ENCODE peak calls at places on chromosomes 5 and 9, in eight cellular contexts. One of them, this sample, is unnamed.

GRCh38 chr5:94691947-94692346 is 73.5 kb downstream of the SLF1 start:
- DNase-seq in A549: peak
- DNase-seq in dorsolateral prefrontal cortex: no peak
- DNase-seq in cardiac fibroblast: peak
- DNase-seq in choroid plexus epithelial cell: peak
- DNase-seq in right lobe of liver: peak
- DNase-seq in AG09309: peak
- DNase-seq in CD8-positive, alpha-beta T cell: no peak
- DNase-seq in this sample: no peak

GRCh38 chr5:24232929-24233328 is 411.8 kb downstream of the CDH10 start:
- DNase-seq in dorsolateral prefrontal cortex: no peak
- DNase-seq in choroid plexus epithelial cell: no peak
- DNase-seq in A549: no peak
- DNase-seq in AG09309: no peak
- DNase-seq in cardiac fibroblast: no peak
- DNase-seq in right lobe of liver: no peak
- DNase-seq in CD8-positive, alpha-beta T cell: no peak
- DNase-seq in this sample: no peak

GRCh38 chr9:101437806-101438232 is 2.2 kb upstream of the ALDOB start:
- DNase-seq in right lobe of liver: peak
- DNase-seq in AG09309: no peak
- DNase-seq in choroid plexus epithelial cell: no peak
- DNase-seq in CD8-positive, alpha-beta T cell: no peak
- DNase-seq in A549: no peak
- DNase-seq in cardiac fibroblast: no peak
- DNase-seq in dorsolateral prefrontal cortex: no peak
- DNase-seq in this sample: no peak

GRCh38 chr9:130701059-130702022 is 7.8 kb downstream of the EXOSC2 start:
- DNase-seq in dorsolateral prefrontal cortex: peak
- DNase-seq in A549: peak
- DNase-seq in CD8-positive, alpha-beta T cell: peak
- DNase-seq in AG09309: peak
- DNase-seq in cardiac fibroblast: peak
- DNase-seq in right lobe of liver: peak
- DNase-seq in choroid plexus epithelial cell: peak
- DNase-seq in this sample: peak

GRCh38 chr5:72235725-72236124 is 84.3 kb downstream of the MRPS27 start:
- DNase-seq in dorsolateral prefrontal cortex: no peak
- DNase-seq in CD8-positive, alpha-beta T cell: no peak
- DNase-seq in A549: no peak
- DNase-seq in AG09309: no peak
- DNase-seq in right lobe of liver: no peak
- DNase-seq in choroid plexus epithelial cell: no peak
- DNase-seq in cardiac fibroblast: peak
- DNase-seq in this sample: no peak

GRCh38 chr9:33455952-33456351 is 8.6 kb upstream of the AQP3 start:
- DNase-seq in cardiac fibroblast: no peak
- DNase-seq in A549: no peak
- DNase-seq in right lobe of liver: no peak
- DNase-seq in CD8-positive, alpha-beta T cell: no peak
- DNase-seq in AG09309: no peak
- DNase-seq in dorsolateral prefrontal cortex: no peak
- DNase-seq in choroid plexus epithelial cell: no peak
- DNase-seq in this sample: no peak

GRCh38 chr5:142376001-142376400 is 51.2 kb upstream of the SPRY4 start:
- DNase-seq in AG09309: no peak
- DNase-seq in right lobe of liver: no peak
- DNase-seq in cardiac fibroblast: no peak
- DNase-seq in dorsolateral prefrontal cortex: no peak
- DNase-seq in choroid plexus epithelial cell: no peak
- DNase-seq in A549: no peak
- DNase-seq in CD8-positive, alpha-beta T cell: no peak
- DNase-seq in this sample: no peak

GRCh38 chr5:139911425-139912120 is 116.0 kb downstream of the PSD2 start:
- DNase-seq in right lobe of liver: no peak
- DNase-seq in A549: no peak
- DNase-seq in dorsolateral prefrontal cortex: no peak
- DNase-seq in cardiac fibroblast: no peak
- DNase-seq in AG09309: no peak
- DNase-seq in CD8-positive, alpha-beta T cell: no peak
- DNase-seq in choroid plexus epithelial cell: no peak
- DNase-seq in this sample: no peak

GRCh38 chr5:138570871-138571270 is 4.3 kb downstream of the HSPA9 start:
- DNase-seq in choroid plexus epithelial cell: no peak
- DNase-seq in AG09309: no peak
- DNase-seq in A549: no peak
- DNase-seq in CD8-positive, alpha-beta T cell: no peak
- DNase-seq in cardiac fibroblast: no peak
- DNase-seq in dorsolateral prefrontal cortex: no peak
- DNase-seq in right lobe of liver: no peak
- DNase-seq in this sample: no peak

GRCh38 chr5:18220631-18221030 is 586.4 kb downstream of the TAF11L14 start:
- DNase-seq in right lobe of liver: no peak
- DNase-seq in CD8-positive, alpha-beta T cell: no peak
- DNase-seq in AG09309: no peak
- DNase-seq in choroid plexus epithelial cell: peak
- DNase-seq in cardiac fibroblast: no peak
- DNase-seq in dorsolateral prefrontal cortex: no peak
- DNase-seq in A549: no peak
- DNase-seq in this sample: no peak

GRCh38 chr5:149383399-149383798 is 4.3 kb upstream of the IL17B start:
- DNase-seq in AG09309: no peak
- DNase-seq in CD8-positive, alpha-beta T cell: no peak
- DNase-seq in cardiac fibroblast: peak
- DNase-seq in A549: no peak
- DNase-seq in dorsolateral prefrontal cortex: no peak
- DNase-seq in choroid plexus epithelial cell: no peak
- DNase-seq in right lobe of liver: no peak
- DNase-seq in this sample: no peak

GRCh38 chr5:180526265-180526664 is 32.1 kb downstream of the CNOT6 start:
- DNase-seq in AG09309: no peak
- DNase-seq in CD8-positive, alpha-beta T cell: no peak
- DNase-seq in cardiac fibroblast: no peak
- DNase-seq in right lobe of liver: no peak
- DNase-seq in A549: no peak
- DNase-seq in choroid plexus epithelial cell: no peak
- DNase-seq in dorsolateral prefrontal cortex: no peak
- DNase-seq in this sample: no peak

GRCh38 chr9:83778164-83778563 is 39.4 kb downstream of the GKAP1 start:
- DNase-seq in A549: no peak
- DNase-seq in cardiac fibroblast: no peak
- DNase-seq in right lobe of liver: no peak
- DNase-seq in choroid plexus epithelial cell: no peak
- DNase-seq in dorsolateral prefrontal cortex: no peak
- DNase-seq in CD8-positive, alpha-beta T cell: no peak
- DNase-seq in AG09309: no peak
- DNase-seq in this sample: no peak

GRCh38 chr5:153517105-153517700 is 26.7 kb downstream of the GRIA1 start:
- DNase-seq in cardiac fibroblast: no peak
- DNase-seq in AG09309: no peak
- DNase-seq in dorsolateral prefrontal cortex: no peak
- DNase-seq in right lobe of liver: no peak
- DNase-seq in CD8-positive, alpha-beta T cell: no peak
- DNase-seq in choroid plexus epithelial cell: no peak
- DNase-seq in A549: no peak
- DNase-seq in this sample: no peak

GRCh38 chr5:102617187-102617856 is 118.5 kb upstream of the SLCO6A1 start:
- DNase-seq in dorsolateral prefrontal cortex: no peak
- DNase-seq in right lobe of liver: no peak
- DNase-seq in A549: no peak
- DNase-seq in choroid plexus epithelial cell: no peak
- DNase-seq in cardiac fibroblast: no peak
- DNase-seq in CD8-positive, alpha-beta T cell: no peak
- DNase-seq in AG09309: peak
- DNase-seq in this sample: no peak

GRCh38 chr9:91560301-91560700 is 136.7 kb upstream of the NFIL3 start:
- DNase-seq in choroid plexus epithelial cell: peak
- DNase-seq in right lobe of liver: no peak
- DNase-seq in AG09309: no peak
- DNase-seq in CD8-positive, alpha-beta T cell: no peak
- DNase-seq in cardiac fibroblast: peak
- DNase-seq in A549: no peak
- DNase-seq in dorsolateral prefrontal cortex: no peak
- DNase-seq in this sample: peak

DNA sequence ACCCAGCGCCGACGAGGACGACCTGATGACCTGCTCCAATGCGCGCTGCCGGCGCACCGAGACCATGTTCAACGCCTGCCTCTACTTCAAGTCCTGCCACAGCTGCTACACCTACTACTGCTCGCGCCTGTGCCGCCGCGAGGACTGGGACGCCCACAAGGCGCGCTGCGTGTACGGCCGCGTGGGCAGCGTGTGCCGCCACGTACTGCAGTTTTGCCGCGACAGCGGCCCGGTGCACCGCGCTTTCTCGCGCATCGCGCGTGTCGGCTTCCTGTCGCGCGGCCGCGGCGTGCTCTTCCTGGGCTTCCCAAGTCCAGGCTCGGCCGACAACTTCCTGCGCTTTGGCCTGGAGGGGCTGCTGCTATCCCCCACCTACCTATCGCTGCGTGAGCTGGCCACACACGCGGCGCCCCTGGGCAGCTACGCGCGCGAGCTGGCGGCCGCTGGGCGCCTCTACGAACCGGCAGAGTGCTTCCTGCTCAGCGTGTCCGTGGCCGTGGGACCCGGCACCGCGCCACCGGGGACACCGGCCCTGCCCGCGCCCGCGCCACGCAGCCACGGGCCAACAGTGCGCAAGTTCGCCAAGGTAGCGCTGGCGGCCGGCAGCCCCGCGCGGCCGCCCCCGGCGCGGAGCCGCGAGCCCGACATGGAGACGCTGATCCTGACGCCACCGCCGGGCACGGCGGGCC is 2.7 kb upstream of the PHPT1 start:
- DNase-seq in A549: no peak
- DNase-seq in CD8-positive, alpha-beta T cell: no peak
- DNase-seq in dorsolateral prefrontal cortex: no peak
- DNase-seq in choroid plexus epithelial cell: no peak
- DNase-seq in cardiac fibroblast: no peak
- DNase-seq in right lobe of liver: no peak
- DNase-seq in AG09309: no peak
- DNase-seq in this sample: no peak
- H3K4me3 ChIP-seq in A549: no peak
- H3K4me3 ChIP-seq in CD8-positive, alpha-beta T cell: no peak
- H3K4me3 ChIP-seq in dorsolateral prefrontal cortex: peak
- H3K4me3 ChIP-seq in choroid plexus epithelial cell: peak
- H3K4me3 ChIP-seq in cardiac fibroblast: no peak
- H3K4me3 ChIP-seq in right lobe of liver: no peak
- H3K4me3 ChIP-seq in AG09309: no peak
- H3K4me3 ChIP-seq in this sample: peak

GRCh38 chr5:65390208-65390607 is 91.5 kb downstream of the ADAMTS6 start:
- DNase-seq in right lobe of liver: no peak
- DNase-seq in cardiac fibroblast: no peak
- DNase-seq in AG09309: no peak
- DNase-seq in dorsolateral prefrontal cortex: no peak
- DNase-seq in choroid plexus epithelial cell: peak
- DNase-seq in A549: no peak
- DNase-seq in CD8-positive, alpha-beta T cell: no peak
- DNase-seq in this sample: no peak
- TF ChIP-seq CTCF in right lobe of liver: no peak
- TF ChIP-seq CTCF in cardiac fibroblast: no peak
- TF ChIP-seq CTCF in AG09309: no peak
- TF ChIP-seq CTCF in dorsolateral prefrontal cortex: no peak
- TF ChIP-seq CTCF in choroid plexus epithelial cell: no peak
- TF ChIP-seq CTCF in A549: no peak
- TF ChIP-seq CTCF in CD8-positive, alpha-beta T cell: no peak
- TF ChIP-seq CTCF in this sample: no peak

GRCh38 chr5:15518786-15519185 is 18.8 kb downstream of the FBXL7 start:
- DNase-seq in CD8-positive, alpha-beta T cell: no peak
- DNase-seq in choroid plexus epithelial cell: no peak
- DNase-seq in A549: no peak
- DNase-seq in right lobe of liver: no peak
- DNase-seq in cardiac fibroblast: no peak
- DNase-seq in AG09309: no peak
- DNase-seq in dorsolateral prefrontal cortex: no peak
- DNase-seq in this sample: no peak

GRCh38 chr5:15524712-15525111 is 24.7 kb downstream of the FBXL7 start:
- DNase-seq in AG09309: no peak
- DNase-seq in CD8-positive, alpha-beta T cell: no peak
- DNase-seq in A549: no peak
- DNase-seq in dorsolateral prefrontal cortex: no peak
- DNase-seq in right lobe of liver: no peak
- DNase-seq in cardiac fibroblast: no peak
- DNase-seq in choroid plexus epithelial cell: no peak
- DNase-seq in this sample: no peak

GRCh38 chr5:15521349-15521937 is 21.5 kb downstream of the FBXL7 start:
- DNase-seq in A549: no peak
- DNase-seq in CD8-positive, alpha-beta T cell: no peak
- DNase-seq in AG09309: no peak
- DNase-seq in dorsolateral prefrontal cortex: no peak
- DNase-seq in right lobe of liver: no peak
- DNase-seq in cardiac fibroblast: peak
- DNase-seq in choroid plexus epithelial cell: peak
- DNase-seq in this sample: no peak

GRCh38 chr5:15522141-15522540 is 22.2 kb downstream of the FBXL7 start:
- DNase-seq in choroid plexus epithelial cell: no peak
- DNase-seq in CD8-positive, alpha-beta T cell: no peak
- DNase-seq in dorsolateral prefrontal cortex: no peak
- DNase-seq in A549: no peak
- DNase-seq in AG09309: no peak
- DNase-seq in right lobe of liver: no peak
- DNase-seq in cardiac fibroblast: no peak
- DNase-seq in this sample: no peak

GRCh38 chr5:15520856-15521255 is 20.9 kb downstream of the FBXL7 start:
- DNase-seq in A549: no peak
- DNase-seq in dorsolateral prefrontal cortex: no peak
- DNase-seq in CD8-positive, alpha-beta T cell: no peak
- DNase-seq in AG09309: no peak
- DNase-seq in choroid plexus epithelial cell: no peak
- DNase-seq in right lobe of liver: no peak
- DNase-seq in cardiac fibroblast: no peak
- DNase-seq in this sample: no peak
- H3K4me3 ChIP-seq in A549: no peak
- H3K4me3 ChIP-seq in dorsolateral prefrontal cortex: no peak
- H3K4me3 ChIP-seq in CD8-positive, alpha-beta T cell: no peak
- H3K4me3 ChIP-seq in AG09309: no peak
- H3K4me3 ChIP-seq in choroid plexus epithelial cell: no peak
- H3K4me3 ChIP-seq in right lobe of liver: no peak
- H3K4me3 ChIP-seq in cardiac fibroblast: no peak
- H3K4me3 ChIP-seq in this sample: no peak

DNA sequence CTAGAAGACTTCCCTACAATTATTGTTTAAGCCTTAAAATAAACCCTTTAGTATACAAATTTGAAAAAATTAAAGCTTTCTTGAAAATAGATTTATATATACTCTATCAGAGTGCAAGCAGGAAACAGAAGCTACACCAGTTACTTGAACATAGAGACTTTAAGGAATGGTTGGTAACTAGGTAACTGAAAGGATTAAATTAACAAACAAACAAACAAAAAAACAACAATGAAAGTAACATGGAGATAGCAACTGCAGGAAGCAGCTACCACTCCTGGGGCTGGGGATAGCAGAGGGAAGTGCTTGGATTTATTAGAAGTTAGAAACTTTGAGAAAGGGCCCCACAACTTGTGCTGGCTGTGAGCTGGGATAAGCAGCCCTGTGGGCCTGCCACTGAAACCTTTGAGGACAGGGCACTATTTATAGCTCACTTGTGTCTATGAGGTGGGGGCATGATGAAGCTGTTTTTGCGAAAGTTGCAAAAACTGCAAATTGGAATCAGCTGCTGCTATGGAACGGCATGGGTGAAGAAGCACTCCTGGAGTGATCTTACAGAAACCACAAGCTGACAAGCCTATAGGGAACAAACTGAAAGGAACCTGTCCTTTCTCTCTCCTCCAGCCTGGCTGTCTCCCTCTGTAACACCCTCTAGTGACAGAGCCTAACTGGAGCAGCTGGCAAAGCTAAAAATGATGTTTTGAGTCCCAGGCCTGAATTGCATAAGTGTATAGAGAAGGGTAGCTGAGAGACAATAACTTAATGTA is 91.3 kb upstream of the RANBP6 start:
- DNase-seq in A549: peak
- DNase-seq in cardiac fibroblast: peak
- DNase-seq in right lobe of liver: no peak
- DNase-seq in choroid plexus epithelial cell: peak
- DNase-seq in CD8-positive, alpha-beta T cell: no peak
- DNase-seq in AG09309: no peak
- DNase-seq in dorsolateral prefrontal cortex: no peak
- DNase-seq in this sample: no peak
- TF ChIP-seq CTCF in A549: peak
- TF ChIP-seq CTCF in cardiac fibroblast: peak
- TF ChIP-seq CTCF in right lobe of liver: peak
- TF ChIP-seq CTCF in choroid plexus epithelial cell: peak
- TF ChIP-seq CTCF in CD8-positive, alpha-beta T cell: no peak
- TF ChIP-seq CTCF in AG09309: peak
- TF ChIP-seq CTCF in dorsolateral prefrontal cortex: peak
- TF ChIP-seq CTCF in this sample: peak

This sample was measured in AG04449.